ENCODE peak calls at places on chromosomes 12 and 14, in six cellular contexts. S, B, Z, F, X and E are unnamed samples.

GRCh38 chr12:26011099-26011498 is 52.6 kb downstream of the RASSF8 start:
- DNase-seq in S (no peak), B (no peak), Z (peak; percentile 34), F (no peak), X (no peak), E (no peak)

GRCh38 chr14:103361868-103362267 is 23.3 kb upstream of the MARK3 start:
- DNase-seq in S (no peak), B (no peak), Z (peak; percentile 98), F (no peak), X (no peak), E (no peak)

GRCh38 chr14:24058260-24058950 is 6.6 kb downstream of the CARMIL3 start:
- DNase-seq in S (no peak), B (peak; percentile 34), Z (peak; percentile 50), F (peak; percentile 62), X (peak; percentile 80), E (peak; percentile 38)

GRCh38 chr12:119728437-119728730 is 60.5 kb downstream of the PRKAB1 start:
- DNase-seq in S (no peak), B (no peak), Z (no peak), F (no peak), X (no peak), E (no peak)

GRCh38 chr12:48316491-48316890 is 34.2 kb downstream of the ZNF641 start:
- DNase-seq in S (no peak), B (no peak), Z (no peak), F (no peak), X (no peak), E (no peak)

GRCh38 chr12:115404761-115405470 is 720.9 kb upstream of the TBX3 start:
- DNase-seq in S (peak; percentile 59), B (no peak), Z (peak; percentile 64), F (no peak), X (no peak), E (no peak)

GRCh38 chr12:131383741-131384543 is 326.9 kb upstream of the SFSWAP start:
- DNase-seq in S (no peak), B (no peak), Z (no peak), F (no peak), X (peak; percentile 51), E (no peak)

GRCh38 chr14:66916421-66916820 is 272.8 kb upstream of the GARIN2 start:
- DNase-seq in S (no peak), B (no peak), Z (no peak), F (no peak), X (no peak), E (no peak)

GRCh38 chr12:49030714-49031572 is 12.4 kb upstream of the PRKAG1 start:
- DNase-seq in S (no peak), B (no peak), Z (no peak), F (no peak), X (no peak), E (no peak)

GRCh38 chr12:131027876-131028586 is 74.3 kb downstream of the ADGRD1 start:
- DNase-seq in S (no peak), B (no peak), Z (no peak), F (no peak), X (no peak), E (no peak)

GRCh38 chr14:91361236-91361811 is 56.3 kb downstream of the CCDC88C start:
- DNase-seq in S (no peak), B (no peak), Z (peak; percentile 95), F (peak; percentile 83), X (no peak), E (no peak)

GRCh38 chr12:98725481-98726247 is 80.6 kb downstream of the APAF1 start:
- DNase-seq in S (no peak), B (no peak), Z (peak; percentile 41), F (no peak), X (no peak), E (no peak)

GRCh38 chr14:79328863-79329262 is 882.4 kb downstream of the DIO2 start:
- DNase-seq in S (no peak), B (no peak), Z (no peak), F (no peak), X (no peak), E (no peak)

GRCh38 chr14:30223385-30223785 is 295.7 kb upstream of the PRKD1 start:
- DNase-seq in S (peak; percentile 61), B (peak; percentile 41), Z (peak; percentile 89), F (peak; percentile 73), X (peak; percentile 74), E (no peak)

GRCh38 chr12:101116911-101117310 is 93.1 kb downstream of the SLC5A8 start:
- DNase-seq in S (no peak), B (no peak), Z (no peak), F (no peak), X (no peak), E (no peak)

GRCh38 chr14:60646202-60646886 is 2.9 kb downstream of the SIX1 start:
- DNase-seq in S (no peak), B (no peak), Z (no peak), F (no peak), X (no peak), E (no peak)

DNA sequence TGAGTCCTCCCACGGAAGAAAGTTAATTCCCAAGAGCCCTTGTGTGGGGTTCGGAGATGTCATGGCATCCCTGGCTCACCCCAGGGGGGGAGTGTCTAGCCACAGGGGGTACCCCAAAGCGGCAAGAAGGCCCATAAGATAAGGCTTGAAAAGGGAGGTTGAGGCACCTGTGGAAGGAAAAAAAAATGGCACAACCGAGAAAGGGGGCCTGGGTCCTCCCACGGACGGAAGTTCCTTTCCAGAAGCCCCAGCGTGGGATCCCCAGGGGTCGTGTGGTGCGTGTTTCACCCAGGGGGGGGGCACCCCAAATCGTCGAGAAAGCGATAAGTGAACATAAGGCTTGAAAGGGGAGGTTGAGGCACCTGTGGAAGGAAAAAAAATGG is 266.7 kb downstream of the ALG10 start:
- DNase-seq in S (no peak), B (no peak), Z (no peak), F (no peak), X (no peak), E (no peak)
- H3K9me3 ChIP-seq in S (peaks cover 100% of the 10 kb centered on the region), B (peaks cover 97% of the 10 kb centered on the region), Z (peaks cover 43% of the 10 kb centered on the region), F (no peaks in the 10 kb centered on the region), X (peaks cover 43% of the 10 kb centered on the region), E (no peaks in the 10 kb centered on the region)

GRCh38 chr12:132948146-132949066 is 7.7 kb downstream of the ZNF605 start:
- DNase-seq in S (no peak), B (no peak), Z (no peak), F (no peak), X (peak; percentile 40), E (no peak)
- H3K9me3 ChIP-seq in S (peaks cover 99% of the 10 kb centered on the region), B (peaks cover 98% of the 10 kb centered on the region), Z (peaks cover 67% of the 10 kb centered on the region), F (peaks cover 48% of the 10 kb centered on the region), X (peaks cover 89% of the 10 kb centered on the region), E (peaks cover 5% of the 10 kb centered on the region)

DNA sequence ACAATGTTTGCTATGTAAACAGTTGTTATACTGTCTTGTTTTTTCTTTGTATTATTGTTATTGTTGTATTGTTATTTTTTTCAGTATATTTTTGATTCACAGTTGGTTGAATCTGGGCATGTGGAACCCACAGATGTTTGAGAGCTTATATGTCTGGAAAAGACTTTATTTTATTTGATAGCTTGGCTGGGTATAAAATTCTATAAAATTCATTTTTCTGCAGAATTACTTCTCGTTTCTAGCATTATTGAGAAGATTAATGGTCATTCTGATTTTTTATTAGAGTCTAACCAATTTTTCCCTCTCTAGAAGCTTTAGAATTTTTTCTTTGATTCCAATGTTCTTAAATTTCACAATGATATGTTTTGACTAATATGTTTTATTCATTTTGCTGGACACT is 188.6 kb downstream of the CRADD start:
- DNase-seq in S (no peak), B (no peak), Z (no peak), F (no peak), X (no peak), E (no peak)
- H3K9me3 ChIP-seq in S (peaks cover 17% of the 10 kb centered on the region), B (peaks cover 21% of the 10 kb centered on the region), Z (peaks cover 10% of the 10 kb centered on the region), F (peaks cover 22% of the 10 kb centered on the region), X (peaks cover 16% of the 10 kb centered on the region), E (peaks cover 12% of the 10 kb centered on the region)

DNA sequence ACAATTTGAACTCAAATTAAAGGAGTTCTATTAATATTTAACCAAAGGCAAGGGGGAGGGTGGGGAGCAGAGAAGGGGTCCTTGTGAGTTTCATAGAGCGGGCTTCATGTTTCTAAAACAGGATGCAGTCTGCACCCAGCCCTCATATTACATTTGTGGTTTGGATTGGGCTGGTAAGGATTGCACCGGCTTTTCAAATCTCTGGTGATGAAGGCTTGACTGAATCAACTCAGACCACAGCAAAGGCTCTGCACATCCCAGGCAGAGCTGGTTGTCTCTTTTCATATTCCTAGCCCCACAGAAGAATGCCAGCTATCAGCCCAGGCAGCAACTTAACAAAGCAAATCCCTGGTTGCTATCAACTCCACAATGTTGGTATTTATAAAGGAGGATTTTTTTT is 1221.4 kb downstream of the VRK1 start:
- DNase-seq in S (no peak), B (no peak), Z (no peak), F (no peak), X (no peak), E (no peak)
- H3K9me3 ChIP-seq in S (no peaks in the 10 kb centered on the region), B (no peaks in the 10 kb centered on the region), Z (no peaks in the 10 kb centered on the region), F (no peaks in the 10 kb centered on the region), X (no peaks in the 10 kb centered on the region), E (no peaks in the 10 kb centered on the region)

GRCh38 chr12:133105620-133106019 is 24.5 kb downstream of the ZNF891 start:
- DNase-seq in S (no peak), B (no peak), Z (no peak), F (no peak), X (no peak), E (no peak)
- H3K9me3 ChIP-seq in S (peaks cover 100% of the 10 kb centered on the region), B (peaks cover 100% of the 10 kb centered on the region), Z (peaks cover 78% of the 10 kb centered on the region), F (peaks cover 100% of the 10 kb centered on the region), X (peaks cover 99% of the 10 kb centered on the region), E (peaks cover 57% of the 10 kb centered on the region)